ENCODE peak calls at places on chromosome 5, in ten cellular contexts. One of them, this sample, is unnamed.

GRCh38 chr5:86565197-86565789 is 52.4 kb upstream of the COX7C start:
- DNase-seq in uterus: no peak
- DNase-seq in fibroblast of lung: no peak
- DNase-seq in sigmoid colon: no peak
- DNase-seq in BJ: no peak
- DNase-seq in A549: no peak
- DNase-seq in BE2C: no peak
- DNase-seq in tibial artery: no peak
- DNase-seq in astrocyte of the spinal cord: no peak
- DNase-seq in body of pancreas: no peak
- DNase-seq in this sample: no peak

GRCh38 chr5:15366676-15367391 is 133.1 kb upstream of the FBXL7 start:
- DNase-seq in uterus: no peak
- DNase-seq in fibroblast of lung: no peak
- DNase-seq in sigmoid colon: no peak
- DNase-seq in BJ: no peak
- DNase-seq in A549: no peak
- DNase-seq in BE2C: no peak
- DNase-seq in tibial artery: no peak
- DNase-seq in astrocyte of the spinal cord: peak; percentile 38
- DNase-seq in body of pancreas: no peak
- DNase-seq in this sample: peak; percentile 6

GRCh38 chr5:58012103-58012502 is 447.8 kb downstream of the PLK2 start:
- DNase-seq in uterus: no peak
- DNase-seq in fibroblast of lung: no peak
- DNase-seq in sigmoid colon: no peak
- DNase-seq in BJ: no peak
- DNase-seq in A549: no peak
- DNase-seq in BE2C: no peak
- DNase-seq in tibial artery: no peak
- DNase-seq in astrocyte of the spinal cord: peak; percentile 25
- DNase-seq in body of pancreas: no peak
- DNase-seq in this sample: no peak

GRCh38 chr5:125717209-125717608 is 706.0 kb upstream of the GRAMD2B start:
- DNase-seq in uterus: no peak
- DNase-seq in fibroblast of lung: peak; percentile 87
- DNase-seq in sigmoid colon: no peak
- DNase-seq in BJ: peak; percentile 25
- DNase-seq in A549: no peak
- DNase-seq in BE2C: no peak
- DNase-seq in tibial artery: no peak
- DNase-seq in astrocyte of the spinal cord: peak; percentile 86
- DNase-seq in body of pancreas: no peak
- DNase-seq in this sample: peak; percentile 82

GRCh38 chr5:73030531-73030930 is 74.7 kb downstream of the FCHO2 start:
- DNase-seq in uterus: no peak
- DNase-seq in fibroblast of lung: no peak
- DNase-seq in sigmoid colon: no peak
- DNase-seq in BJ: no peak
- DNase-seq in A549: no peak
- DNase-seq in BE2C: no peak
- DNase-seq in tibial artery: no peak
- DNase-seq in astrocyte of the spinal cord: no peak
- DNase-seq in body of pancreas: no peak
- DNase-seq in this sample: no peak

GRCh38 chr5:103132684-103133083 is 12.6 kb downstream of the PPIP5K2 start:
- DNase-seq in uterus: no peak
- DNase-seq in fibroblast of lung: no peak
- DNase-seq in sigmoid colon: no peak
- DNase-seq in BJ: no peak
- DNase-seq in A549: no peak
- DNase-seq in BE2C: no peak
- DNase-seq in tibial artery: no peak
- DNase-seq in astrocyte of the spinal cord: no peak
- DNase-seq in body of pancreas: no peak
- DNase-seq in this sample: no peak

GRCh38 chr5:108836492-108836891 is 88.8 kb downstream of the FER start:
- DNase-seq in uterus: no peak
- DNase-seq in fibroblast of lung: no peak
- DNase-seq in sigmoid colon: no peak
- DNase-seq in BJ: no peak
- DNase-seq in A549: no peak
- DNase-seq in BE2C: no peak
- DNase-seq in tibial artery: no peak
- DNase-seq in astrocyte of the spinal cord: no peak
- DNase-seq in body of pancreas: no peak
- DNase-seq in this sample: no peak

GRCh38 chr5:14063117-14063516 is 80.0 kb upstream of the TRIO start:
- DNase-seq in uterus: no peak
- DNase-seq in fibroblast of lung: peak; percentile 12
- DNase-seq in sigmoid colon: no peak
- DNase-seq in BJ: no peak
- DNase-seq in A549: no peak
- DNase-seq in BE2C: no peak
- DNase-seq in tibial artery: no peak
- DNase-seq in astrocyte of the spinal cord: peak; percentile 40
- DNase-seq in body of pancreas: no peak
- DNase-seq in this sample: no peak

GRCh38 chr5:38473008-38473407 is 83.4 kb downstream of the LIFR start:
- DNase-seq in uterus: no peak
- DNase-seq in fibroblast of lung: no peak
- DNase-seq in sigmoid colon: no peak
- DNase-seq in BJ: no peak
- DNase-seq in A549: no peak
- DNase-seq in BE2C: no peak
- DNase-seq in tibial artery: no peak
- DNase-seq in astrocyte of the spinal cord: no peak
- DNase-seq in body of pancreas: peak; percentile 27
- DNase-seq in this sample: peak; percentile 22

GRCh38 chr5:175836741-175837729 is 34.3 kb upstream of the CPLX2 start:
- DNase-seq in uterus: no peak
- DNase-seq in fibroblast of lung: no peak
- DNase-seq in sigmoid colon: no peak
- DNase-seq in BJ: no peak
- DNase-seq in A549: no peak
- DNase-seq in BE2C: no peak
- DNase-seq in tibial artery: no peak
- DNase-seq in astrocyte of the spinal cord: no peak
- DNase-seq in body of pancreas: no peak
- DNase-seq in this sample: no peak

GRCh38 chr5:141051526-141051876 is 327 bp downstream of the PCDHB1 start:
- DNase-seq in uterus: no peak
- DNase-seq in fibroblast of lung: no peak
- DNase-seq in sigmoid colon: no peak
- DNase-seq in BJ: no peak
- DNase-seq in A549: no peak
- DNase-seq in BE2C: no peak
- DNase-seq in tibial artery: no peak
- DNase-seq in astrocyte of the spinal cord: no peak
- DNase-seq in body of pancreas: peak; percentile 18
- DNase-seq in this sample: no peak

GRCh38 chr5:139549162-139549894 is 11.8 kb upstream of the UBE2D2 start:
- DNase-seq in uterus: no peak
- DNase-seq in fibroblast of lung: no peak
- DNase-seq in sigmoid colon: no peak
- DNase-seq in BJ: no peak
- DNase-seq in A549: no peak
- DNase-seq in BE2C: no peak
- DNase-seq in tibial artery: no peak
- DNase-seq in astrocyte of the spinal cord: no peak
- DNase-seq in body of pancreas: no peak
- DNase-seq in this sample: no peak

DNA sequence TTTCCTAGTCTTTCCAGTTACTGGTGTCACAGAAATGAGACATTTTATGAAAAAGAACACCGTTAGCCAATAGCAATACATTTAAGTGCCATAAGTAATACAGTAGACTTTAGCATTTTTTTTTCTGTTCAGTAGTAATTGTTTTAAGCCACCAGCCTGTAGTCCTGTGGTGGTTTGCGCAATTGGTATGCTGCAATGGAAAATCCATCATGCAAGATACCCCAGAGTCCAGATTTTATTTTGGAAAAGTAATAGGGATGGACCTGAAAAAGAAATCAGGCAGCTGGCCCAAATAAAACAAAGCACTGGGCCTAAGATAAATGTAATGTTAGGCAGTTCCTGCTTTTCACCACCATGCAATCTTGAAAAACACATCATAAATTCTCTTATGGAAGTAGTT is 94.6 kb upstream of the RASGRF2 start:
- DNase-seq in uterus: no peak
- DNase-seq in fibroblast of lung: peak; percentile 35
- DNase-seq in sigmoid colon: no peak
- DNase-seq in BJ: no peak
- DNase-seq in A549: no peak
- DNase-seq in BE2C: no peak
- DNase-seq in tibial artery: no peak
- DNase-seq in astrocyte of the spinal cord: no peak
- DNase-seq in body of pancreas: no peak
- DNase-seq in this sample: peak; percentile 52
- H3K4me3 ChIP-seq in uterus: no peak overlapping the region
- H3K4me3 ChIP-seq in fibroblast of lung: no peak overlapping the region
- H3K4me3 ChIP-seq in sigmoid colon: no peak overlapping the region
- H3K4me3 ChIP-seq in BJ: no peak overlapping the region
- H3K4me3 ChIP-seq in A549: no peak overlapping the region
- H3K4me3 ChIP-seq in BE2C: no peak overlapping the region
- H3K4me3 ChIP-seq in tibial artery: no peak overlapping the region
- H3K4me3 ChIP-seq in astrocyte of the spinal cord: no peak overlapping the region
- H3K4me3 ChIP-seq in body of pancreas: no peak overlapping the region
- H3K4me3 ChIP-seq in this sample: no peak overlapping the region

GRCh38 chr5:20610650-20611049 is 622.6 kb upstream of the CDH18 start:
- DNase-seq in uterus: no peak
- DNase-seq in fibroblast of lung: no peak
- DNase-seq in sigmoid colon: no peak
- DNase-seq in BJ: no peak
- DNase-seq in A549: no peak
- DNase-seq in BE2C: no peak
- DNase-seq in tibial artery: no peak
- DNase-seq in astrocyte of the spinal cord: no peak
- DNase-seq in body of pancreas: no peak
- DNase-seq in this sample: no peak

GRCh38 chr5:20608567-20608966 is 620.6 kb upstream of the CDH18 start:
- DNase-seq in uterus: no peak
- DNase-seq in fibroblast of lung: no peak
- DNase-seq in sigmoid colon: no peak
- DNase-seq in BJ: no peak
- DNase-seq in A549: no peak
- DNase-seq in BE2C: no peak
- DNase-seq in tibial artery: no peak
- DNase-seq in astrocyte of the spinal cord: no peak
- DNase-seq in body of pancreas: no peak
- DNase-seq in this sample: no peak

GRCh38 chr5:20601678-20602100 is 613.7 kb upstream of the CDH18 start:
- DNase-seq in uterus: no peak
- DNase-seq in fibroblast of lung: peak; percentile 33
- DNase-seq in sigmoid colon: no peak
- DNase-seq in BJ: no peak
- DNase-seq in A549: no peak
- DNase-seq in BE2C: peak; percentile 86
- DNase-seq in tibial artery: no peak
- DNase-seq in astrocyte of the spinal cord: peak; percentile 32
- DNase-seq in body of pancreas: no peak
- DNase-seq in this sample: no peak

DNA sequence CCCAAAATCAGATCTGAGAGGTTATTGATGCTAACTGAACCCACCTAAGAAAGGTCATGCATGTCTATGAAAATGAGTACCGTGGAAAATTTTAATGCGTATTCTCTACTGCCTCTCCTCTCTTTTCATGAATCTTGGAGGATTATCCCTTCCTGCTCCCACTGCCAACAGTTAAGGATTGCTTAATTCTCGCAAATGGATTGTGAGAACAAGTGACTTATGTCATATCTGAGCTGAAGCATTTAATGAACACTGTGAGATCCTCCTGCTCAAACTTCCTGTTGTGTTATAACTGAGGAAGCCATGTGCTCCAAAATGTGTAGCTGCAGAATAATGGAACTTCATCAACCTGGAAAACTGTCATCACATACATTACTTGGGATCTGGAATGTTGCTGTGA is 618.0 kb upstream of the CDH18 start:
- DNase-seq in uterus: no peak
- DNase-seq in fibroblast of lung: no peak
- DNase-seq in sigmoid colon: no peak
- DNase-seq in BJ: no peak
- DNase-seq in A549: no peak
- DNase-seq in BE2C: no peak
- DNase-seq in tibial artery: no peak
- DNase-seq in astrocyte of the spinal cord: no peak
- DNase-seq in body of pancreas: no peak
- DNase-seq in this sample: no peak
- TF ChIP-seq CTCF in uterus: no peak
- TF ChIP-seq CTCF in fibroblast of lung: no peak
- TF ChIP-seq CTCF in sigmoid colon: no peak
- TF ChIP-seq CTCF in BJ: no peak
- TF ChIP-seq CTCF in A549: no peak
- TF ChIP-seq CTCF in BE2C: no peak
- TF ChIP-seq CTCF in tibial artery: no peak
- TF ChIP-seq CTCF in astrocyte of the spinal cord: no peak
- TF ChIP-seq CTCF in body of pancreas: no peak
- TF ChIP-seq CTCF in this sample: no peak

GRCh38 chr5:61299254-61299653 is 32.8 kb upstream of the ZSWIM6 start:
- DNase-seq in uterus: no peak
- DNase-seq in fibroblast of lung: peak; percentile 43
- DNase-seq in sigmoid colon: no peak
- DNase-seq in BJ: no peak
- DNase-seq in A549: no peak
- DNase-seq in BE2C: no peak
- DNase-seq in tibial artery: no peak
- DNase-seq in astrocyte of the spinal cord: peak; percentile 48
- DNase-seq in body of pancreas: no peak
- DNase-seq in this sample: peak; percentile 38
- H3K4me3 ChIP-seq in uterus: no peak overlapping the region
- H3K4me3 ChIP-seq in fibroblast of lung: no peak overlapping the region
- H3K4me3 ChIP-seq in sigmoid colon: no peak overlapping the region
- H3K4me3 ChIP-seq in BJ: no peak overlapping the region
- H3K4me3 ChIP-seq in A549: no peak overlapping the region
- H3K4me3 ChIP-seq in BE2C: no peak overlapping the region
- H3K4me3 ChIP-seq in tibial artery: no peak overlapping the region
- H3K4me3 ChIP-seq in astrocyte of the spinal cord: no peak overlapping the region
- H3K4me3 ChIP-seq in body of pancreas: no peak overlapping the region
- H3K4me3 ChIP-seq in this sample: no peak overlapping the region

DNA sequence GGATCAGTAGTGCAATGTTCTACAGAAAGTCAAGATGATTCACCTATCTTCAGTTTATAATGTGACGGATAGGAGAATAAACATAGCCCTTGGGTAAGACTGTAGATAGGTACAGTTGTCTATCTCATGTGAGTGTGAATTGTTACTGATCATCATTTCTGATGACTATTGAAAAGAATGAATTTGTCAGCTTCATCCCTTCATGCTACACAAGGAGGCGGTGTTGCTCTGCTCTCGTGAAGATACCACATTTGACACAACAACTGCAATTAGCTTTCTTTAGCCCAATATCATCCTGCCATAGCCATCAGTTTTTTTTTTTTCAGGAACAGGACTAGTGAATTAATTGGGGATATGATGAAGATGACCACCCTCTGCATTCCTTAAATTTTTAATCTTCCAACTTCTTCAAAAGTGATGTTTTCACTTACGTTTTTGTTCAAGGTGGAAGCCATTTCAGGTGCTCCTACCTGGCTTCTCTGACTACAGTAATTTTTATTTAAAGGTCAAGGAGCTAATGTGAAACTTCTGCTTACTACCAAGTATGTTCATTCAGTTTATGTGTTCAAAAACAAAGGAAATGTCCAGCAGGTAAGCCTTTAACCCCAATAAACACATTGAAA is 152.9 kb upstream of the MOCS2 start:
- DNase-seq in uterus: no peak
- DNase-seq in fibroblast of lung: peak; percentile 73
- DNase-seq in sigmoid colon: no peak
- DNase-seq in BJ: no peak
- DNase-seq in A549: no peak
- DNase-seq in BE2C: peak; percentile 6
- DNase-seq in tibial artery: peak; percentile 31
- DNase-seq in astrocyte of the spinal cord: peak; percentile 41
- DNase-seq in body of pancreas: no peak
- DNase-seq in this sample: peak; percentile 68
- TF ChIP-seq CTCF in uterus: no peak
- TF ChIP-seq CTCF in fibroblast of lung: peak; percentile 63
- TF ChIP-seq CTCF in sigmoid colon: no peak
- TF ChIP-seq CTCF in BJ: peak; percentile 69
- TF ChIP-seq CTCF in A549: peak; percentile 55
- TF ChIP-seq CTCF in BE2C: peak; percentile 34
- TF ChIP-seq CTCF in tibial artery: peak; percentile 50
- TF ChIP-seq CTCF in astrocyte of the spinal cord: peak; percentile 74
- TF ChIP-seq CTCF in body of pancreas: peak; percentile 38
- TF ChIP-seq CTCF in this sample: peak; percentile 76